ENCODE peak calls at places on chromosomes 13 and 19, in eight cellular contexts. F, A, O, I, S, Q, C and D are unnamed samples.

GRCh38 chr19:2542341-2543069 is 66.6 kb downstream of the GADD45B start:
- DNase-seq in F (peak), A (no peak), O (no peak), I (no peak), S (no peak), Q (peak), C (no peak), D (no peak)

GRCh38 chr19:51651216-51651846 is 4.7 kb upstream of the SIGLEC14 start:
- DNase-seq in F (no peak), A (no peak), O (no peak), I (no peak), S (no peak), Q (no peak), C (no peak), D (no peak)

GRCh38 chr13:113938716-113939115 is 35.2 kb downstream of the C13orf46 start:
- DNase-seq in F (no peak), A (no peak), O (no peak), I (no peak), S (no peak), Q (no peak), C (no peak), D (no peak)

GRCh38 chr19:1390594-1391423 is 7.1 kb downstream of the NDUFS7 start:
- DNase-seq in F (no peak), A (no peak), O (no peak), I (no peak), S (no peak), Q (no peak), C (no peak), D (no peak)

GRCh38 chr19:11164879-11165406 is 9.4 kb upstream of the SPC24 start:
- DNase-seq in F (no peak), A (no peak), O (peak), I (no peak), S (no peak), Q (peak), C (peak), D (peak)

GRCh38 chr19:12745166-12745897 is 6.3 kb upstream of the BEST2 start:
- DNase-seq in F (peak), A (no peak), O (peak), I (no peak), S (no peak), Q (peak), C (no peak), D (no peak)

GRCh38 chr13:113608967-113609533 is 24.5 kb downstream of the TFDP1 start:
- DNase-seq in F (no peak), A (no peak), O (no peak), I (no peak), S (no peak), Q (no peak), C (no peak), D (no peak)

GRCh38 chr13:50122465-50122864 is 107.2 kb downstream of the KCNRG start:
- DNase-seq in F (no peak), A (peak), O (no peak), I (no peak), S (no peak), Q (no peak), C (no peak), D (no peak)

GRCh38 chr13:113506025-113506685 is 15.6 kb upstream of the DCUN1D2 start:
- DNase-seq in F (no peak), A (peak), O (no peak), I (no peak), S (no peak), Q (no peak), C (peak), D (no peak)

GRCh38 chr19:11435833-11436313 is 438 bp downstream of the PRKCSH start:
- DNase-seq in F (no peak), A (peak), O (no peak), I (no peak), S (peak), Q (peak), C (no peak), D (peak)

GRCh38 chr19:15782211-15782610 is 5.2 kb upstream of the OR10H5 start:
- DNase-seq in F (no peak), A (no peak), O (no peak), I (no peak), S (no peak), Q (no peak), C (no peak), D (no peak)

GRCh38 chr19:4373601-4374441 is 26.5 kb downstream of the SH3GL1 start:
- DNase-seq in F (no peak), A (no peak), O (no peak), I (no peak), S (no peak), Q (peak), C (peak), D (peak)

GRCh38 chr19:16945364-16945714 is 56.5 kb downstream of the F2RL3 start:
- DNase-seq in F (no peak), A (peak), O (no peak), I (no peak), S (no peak), Q (no peak), C (no peak), D (no peak)

GRCh38 chr13:30450066-30450465 is 15.7 kb downstream of the HMGB1 start:
- DNase-seq in F (no peak), A (no peak), O (no peak), I (no peak), S (no peak), Q (no peak), C (no peak), D (no peak)

GRCh38 chr19:47512183-47512947 is 2.5 kb downstream of the NAPA start:
- DNase-seq in F (no peak), A (no peak), O (no peak), I (no peak), S (no peak), Q (peak), C (peak), D (peak)

GRCh38 chr13:50323440-50324070 is 308.3 kb downstream of the KCNRG start:
- DNase-seq in F (peak), A (no peak), O (peak), I (peak), S (peak), Q (peak), C (peak), D (peak)

GRCh38 chr19:33129901-33130300 is 2.0 kb upstream of the WDR88 start:
- DNase-seq in F (no peak), A (no peak), O (no peak), I (no peak), S (no peak), Q (no peak), C (no peak), D (no peak)

GRCh38 chr19:33130433-33130832 is 1.5 kb upstream of the WDR88 start:
- DNase-seq in F (no peak), A (no peak), O (no peak), I (no peak), S (no peak), Q (no peak), C (no peak), D (no peak)

GRCh38 chr19:33124207-33125098 is 7.5 kb upstream of the WDR88 start:
- DNase-seq in F (no peak), A (peak), O (no peak), I (no peak), S (no peak), Q (no peak), C (no peak), D (no peak)

DNA sequence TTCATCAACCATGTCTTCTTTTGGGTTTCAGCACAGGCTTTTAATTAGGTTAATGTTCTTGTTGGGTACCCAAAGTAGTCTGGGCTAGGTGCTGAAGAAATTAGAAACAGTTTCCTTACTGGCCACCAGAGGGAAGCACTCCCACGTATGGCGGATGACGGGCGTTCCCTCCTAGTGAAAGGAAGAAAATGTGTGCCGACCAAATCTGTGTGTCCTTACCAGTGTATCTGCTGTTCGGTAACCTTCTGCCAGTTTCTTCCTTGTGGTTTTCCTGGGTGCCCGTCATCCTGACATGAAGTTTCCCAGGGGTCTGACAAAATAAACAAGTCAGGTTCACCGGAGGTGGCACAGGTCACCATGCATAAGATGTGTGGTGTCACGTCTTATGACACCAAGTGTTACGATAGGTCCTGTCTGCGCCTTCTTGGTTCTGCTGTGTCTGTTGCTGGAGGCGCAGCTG is 6.0 kb upstream of the WDR88 start:
- DNase-seq in F (peak), A (peak), O (peak), I (no peak), S (peak), Q (peak), C (peak), D (peak)
- TF ChIP-seq CTCF in F (peak), A (peak), O (peak), I (peak), S (peak), Q (peak), C (peak), D (peak)

GRCh38 chr19:21020298-21021227 is at the start of gene ZNF430:
- DNase-seq in F (peak), A (peak), O (peak), I (peak), S (peak), Q (peak), C (peak), D (peak)

GRCh38 chr19:21028969-21029268 is 8.5 kb downstream of the ZNF430 start:
- DNase-seq in F (no peak), A (no peak), O (peak), I (no peak), S (no peak), Q (peak), C (no peak), D (no peak)

GRCh38 chr19:21022996-21023395 is 2.5 kb downstream of the ZNF430 start:
- DNase-seq in F (peak), A (no peak), O (peak), I (no peak), S (no peak), Q (peak), C (peak), D (peak)

DNA sequence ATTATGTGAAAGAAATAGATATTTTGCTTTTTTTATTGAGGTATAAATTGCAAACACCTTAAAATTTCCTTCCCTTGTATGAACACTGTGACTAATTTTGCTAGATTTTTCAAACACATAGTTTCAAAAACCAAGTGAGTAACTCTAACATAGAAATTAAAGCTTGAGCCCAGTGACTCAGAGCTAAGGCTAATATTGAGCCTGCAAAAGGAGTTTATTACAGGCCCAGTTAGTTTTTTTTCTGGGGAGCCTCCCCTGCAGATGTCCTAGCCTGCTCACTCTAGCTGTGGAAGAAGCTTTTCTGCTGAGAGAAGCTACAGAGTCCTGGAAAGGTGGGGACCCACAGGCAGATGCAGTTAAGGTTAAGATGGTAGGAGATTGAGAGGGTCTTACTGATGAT is 3.4 kb downstream of the ZNF430 start:
- DNase-seq in F (peak), A (no peak), O (peak), I (no peak), S (no peak), Q (peak), C (peak), D (peak)
- H3K4me3 ChIP-seq in F (no peak), A (no peak), O (no peak), I (no peak), S (no peak), Q (no peak), C (no peak), D (no peak)

GRCh38 chr13:67075239-67075638 is 154.9 kb downstream of the PCDH9 start:
- DNase-seq in F (no peak), A (no peak), O (no peak), I (no peak), S (no peak), Q (no peak), C (peak), D (no peak)
- TF ChIP-seq CTCF in F (peak), A (no peak), O (peak), I (no peak), S (peak), Q (peak), C (peak), D (no peak)

DNA sequence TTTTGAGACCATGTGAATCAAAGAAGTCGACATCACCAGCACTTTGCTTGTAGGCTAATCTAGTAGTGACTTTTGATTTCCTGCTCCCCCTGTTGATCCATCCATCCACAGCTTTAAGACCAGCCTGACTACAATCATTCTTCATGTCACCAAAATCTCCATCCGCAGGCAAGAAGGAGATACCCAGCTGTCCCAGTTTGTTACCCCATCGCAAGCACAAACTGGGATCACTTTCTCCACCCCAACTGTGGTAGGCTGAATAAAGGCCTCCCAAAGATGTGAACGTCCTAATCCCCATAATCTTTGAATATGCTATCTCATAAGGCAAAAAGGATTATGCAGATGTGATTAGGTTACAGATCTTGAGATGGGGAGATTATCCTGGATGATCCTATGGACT is 202.1 kb downstream of the ENOX1 start:
- DNase-seq in F (no peak), A (no peak), O (no peak), I (no peak), S (no peak), Q (no peak), C (no peak), D (no peak)
- H3K4me3 ChIP-seq in F (no peak), A (no peak), O (no peak), I (no peak), S (no peak), Q (no peak), C (no peak), D (no peak)